ENCODE peak calls at places on chromosomes 7 and 10, in nine cellular contexts. U is stimulated activated CD8-positive, alpha-beta memory T cell treated with anti-CD3 and anti-CD28 coated beads, Interleukin-12 subunit alpha, Interleukin-12 subunit beta, amount 100 ng/mL, for 4 hours; T is GM19239; S is KG1; D is EH; J is stimulated activated naive CD8-positive, alpha-beta T cell treated with anti-CD3 and anti-CD28 coated beads, Interleukin-15, Interleukin-2, amounts not matched to agents 100 U/mL and 50 U/mL, for 24 hours; X is MCF 10A; C is stimulated activated naive CD4-positive, alpha-beta T cell; Q is AG08395. I is an unnamed sample.

GRCh38 chr7:96085953-96086352 is 235.9 kb downstream of the SLC25A13 start:
- DNase-seq in X (no peak), J (no peak), S (no peak), U (no peak), C (no peak), Q (no peak), T (no peak), D (no peak), I (no peak)

GRCh38 chr10:20616918-20617801 is 280.0 kb downstream of the NEBL start:
- DNase-seq in S (peak; percentile 63), C (no peak), Q (no peak), D (no peak), X (no peak), T (no peak), J (no peak), U (no peak), I (no peak)

GRCh38 chr10:124053971-124054370 is 39.4 kb downstream of the CHST15 start:
- DNase-seq in S (no peak), J (no peak), C (no peak), U (no peak), X (peak; percentile 83), Q (no peak), D (peak; percentile 22), T (no peak), I (no peak)

GRCh38 chr10:43376046-43376635 is 4.7 kb downstream of the FXYD4 start:
- DNase-seq in S (no peak), U (no peak), J (no peak), T (no peak), C (no peak), X (no peak), Q (no peak), D (no peak), I (no peak)

GRCh38 chr7:25840209-25840792 is 311.7 kb upstream of the NFE2L3 start:
- DNase-seq in T (no peak), Q (no peak), J (no peak), C (no peak), U (no peak), X (no peak), D (no peak), S (no peak), I (no peak)

GRCh38 chr7:38825721-38826440 is 83.1 kb downstream of the VPS41 start:
- DNase-seq in C (no peak), X (no peak), U (no peak), Q (no peak), S (no peak), J (no peak), D (peak; percentile 11), T (no peak), I (no peak)

GRCh38 chr7:155579565-155579964 is 33.2 kb upstream of the CNPY1 start:
- DNase-seq in D (no peak), T (no peak), C (no peak), Q (no peak), S (no peak), J (no peak), U (no peak), X (no peak), I (no peak)

GRCh38 chr10:14873090-14873760 is 5.4 kb upstream of the SUV39H2 start:
- DNase-seq in J (no peak), S (no peak), Q (peak; percentile 10), X (peak; percentile 13), T (no peak), U (no peak), C (no peak), D (peak; percentile 80), I (no peak)

GRCh38 chr7:28423919-28424514 is 11.7 kb downstream of the CREB5 start:
- DNase-seq in X (no peak), S (no peak), Q (no peak), T (no peak), J (no peak), D (no peak), C (no peak), U (no peak), I (no peak)

GRCh38 chr7:8254215-8254614 is 7.8 kb downstream of the ICA1 start:
- DNase-seq in T (no peak), S (no peak), J (no peak), C (no peak), U (no peak), D (no peak), Q (no peak), X (no peak), I (no peak)

GRCh38 chr10:58384536-58384998 is 643 bp upstream of the TFAM start:
- DNase-seq in T (no peak), D (no peak), X (no peak), J (no peak), Q (peak; percentile 6), C (no peak), S (peak; percentile 52), U (no peak), I (no peak)

GRCh38 chr7:107078517-107078966 is 34.0 kb downstream of the PRKAR2B start:
- DNase-seq in S (no peak), C (no peak), D (peak; percentile 41), X (peak; percentile 83), Q (no peak), U (no peak), T (no peak), J (no peak), I (no peak)

GRCh38 chr10:103534621-103535498 is 41.4 kb downstream of the NEURL1 start:
- DNase-seq in X (no peak), J (no peak), Q (no peak), C (no peak), D (no peak), T (no peak), S (no peak), U (no peak), I (no peak)

GRCh38 chr10:70132098-70133029 is at the start of gene AIFM2:
- DNase-seq in S (no peak), T (peak; percentile 76), C (no peak), U (no peak), Q (peak; percentile 91), J (peak; percentile 60), X (peak; percentile 81), D (peak; percentile 79), I (no peak)

GRCh38 chr7:92621026-92621540 is 30.9 kb upstream of the FAM133B start:
- DNase-seq in J (peak; percentile 80), C (peak; percentile 57), T (peak; percentile 21), D (peak; percentile 93), U (peak; percentile 39), X (peak; percentile 81), Q (peak; percentile 70), S (peak; percentile 30), I (peak; percentile 44)

I was measured in amygdala.